ENCODE peak calls at places on chromosomes 5 and 9, in eight cellular contexts. D is H1, G is A549, L is HepG2, Z is IMR-90, O is WTC11, Q is K562, P is GM12878. A is an unnamed sample.

GRCh38 chr5:172939045-172939444 is 20.2 kb upstream of the RPL26L1 start:
- DNase-seq in O (peak; percentile 74), Z (peak; percentile 55), L (peak; percentile 45), Q (peak; percentile 62), D (no peak), G (no peak), P (no peak), A (no peak)

GRCh38 chr5:166948679-166949078 is 1342.8 kb upstream of the WWC1 start:
- DNase-seq in O (no peak), L (no peak), Z (no peak), D (no peak), G (no peak), Q (no peak), P (no peak), A (no peak)

GRCh38 chr5:41787257-41787656 is 83.0 kb downstream of the OXCT1 start:
- DNase-seq in L (no peak), Z (peak; percentile 18), G (no peak), Q (no peak), O (no peak), P (no peak), D (no peak), A (no peak)

GRCh38 chr5:172853355-172853975 is 19.4 kb downstream of the ERGIC1 start:
- DNase-seq in P (no peak), Z (peak; percentile 73), O (no peak), Q (no peak), L (no peak), D (no peak), G (no peak), A (no peak)

GRCh38 chr9:110255064-110255416 is 1.3 kb downstream of the TXN start:
- DNase-seq in G (no peak), Q (no peak), Z (no peak), D (no peak), O (peak; percentile 41), P (no peak), L (no peak), A (peak; percentile 27)

GRCh38 chr9:82031538-82032280 is 43.1 kb downstream of the SPATA31D1 start:
- DNase-seq in Z (peak; percentile 88), O (no peak), G (no peak), Q (no peak), D (no peak), P (no peak), L (peak; percentile 2), A (no peak)

GRCh38 chr5:181192337-181193046 is 12.5 kb downstream of the TRIM7 start:
- DNase-seq in L (no peak), O (no peak), Z (peak; percentile 31), P (no peak), Q (no peak), G (no peak), D (no peak), A (no peak)

GRCh38 chr5:75281716-75282465 is 45.2 kb upstream of the ANKRD31 start:
- DNase-seq in D (no peak), P (no peak), G (no peak), Q (no peak), O (no peak), L (peak; percentile 49), Z (peak; percentile 4), A (no peak)

GRCh38 chr5:169429044-169429443 is 128.1 kb upstream of the SLIT3 start:
- DNase-seq in P (no peak), D (no peak), O (no peak), L (no peak), Z (no peak), G (no peak), Q (no peak), A (no peak)

GRCh38 chr9:116451500-116451899 is 235.6 kb upstream of the TRIM32 start:
- DNase-seq in O (no peak), D (no peak), P (no peak), Z (no peak), Q (no peak), L (no peak), G (no peak), A (no peak)

GRCh38 chr9:36729902-36730301 is 157.2 kb downstream of the MELK start:
- DNase-seq in Z (peak; percentile 40), L (no peak), Q (no peak), O (no peak), D (no peak), P (no peak), G (no peak), A (no peak)

GRCh38 chr5:123810911-123811310 is 298.9 kb downstream of the CSNK1G3 start:
- DNase-seq in L (no peak), G (no peak), D (no peak), Z (no peak), Q (no peak), P (no peak), O (no peak), A (no peak)
- TF ChIP-seq USF2 in L (no peak), G (no peak), D (no peak), Z (no peak), Q (no peak), P (no peak), O (no peak), A (no peak)

DNA sequence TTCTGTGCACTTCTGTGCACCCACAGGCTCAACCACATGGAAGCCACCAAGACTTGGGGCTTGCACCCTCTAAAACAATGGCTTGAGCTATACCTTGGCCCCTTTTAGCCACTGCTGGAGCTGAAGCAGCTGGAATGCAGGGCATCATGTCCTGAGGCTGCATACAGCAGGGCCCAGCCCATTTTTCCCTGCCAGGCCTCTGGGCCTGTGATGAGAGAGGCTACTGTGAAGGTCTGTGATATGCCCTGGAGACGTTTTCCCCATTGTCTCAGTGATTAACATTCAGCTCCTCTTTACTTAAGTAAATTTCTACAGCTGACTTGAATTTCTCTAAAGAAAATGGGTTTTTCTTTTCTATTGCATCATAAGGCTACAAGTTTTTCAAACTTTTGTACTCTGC is 134.0 kb upstream of the EGFLAM start:
- DNase-seq in Q (no peak), Z (no peak), L (no peak), P (no peak), O (no peak), D (no peak), G (no peak), A (no peak)
- TF ChIP-seq USF2 in Q (no peak), Z (no peak), L (no peak), P (no peak), O (no peak), D (no peak), G (no peak), A (no peak)

GRCh38 chr5:140141241-140141640 is 15.5 kb downstream of the IGIP start:
- DNase-seq in Q (no peak), Z (peak; percentile 59), L (no peak), G (no peak), P (no peak), O (no peak), D (no peak), A (no peak)
- TF ChIP-seq USF2 in Q (no peak), Z (no peak), L (no peak), G (no peak), P (no peak), O (no peak), D (no peak), A (no peak)

GRCh38 chr5:134568761-134569725 is 43.6 kb downstream of the JADE2 start:
- DNase-seq in O (no peak), P (no peak), L (no peak), Q (no peak), D (no peak), G (no peak), Z (peak; percentile 24), A (peak; percentile 87)
- TF ChIP-seq USF2 in O (no peak), P (no peak), L (no peak), Q (no peak), D (no peak), G (no peak), Z (no peak), A (no peak)

A was measured in SK-N-SH.